ENCODE peak calls at places on chromosomes 11 and 22, in five cellular contexts. H, A, W, C and P are unnamed samples.

GRCh38 chr11:112128483-112129121 is 35.3 kb downstream of the IL18 start:
- DNase-seq in C (no peak), A (no peak), H (peak; percentile 91), W (no peak), P (peak; percentile 71)

GRCh38 chr22:37060801-37061610 is 9.5 kb downstream of the KCTD17 start:
- DNase-seq in C (no peak), W (no peak), A (no peak), H (peak; percentile 4), P (no peak)

GRCh38 chr11:64729851-64730382 is 6.9 kb upstream of the NRXN2 start:
- DNase-seq in W (no peak), A (no peak), C (no peak), H (no peak), P (no peak)

GRCh38 chr11:62444835-62445234 is 26.0 kb downstream of the SCGB1A1 start:
- DNase-seq in H (peak; percentile 28), W (no peak), A (no peak), C (no peak), P (no peak)

GRCh38 chr11:115155978-115156377 is 348.2 kb downstream of the CADM1 start:
- DNase-seq in C (no peak), H (no peak), A (no peak), W (no peak), P (no peak)

GRCh38 chr11:87719311-87720073 is 455.8 kb downstream of the RAB38 start:
- DNase-seq in C (no peak), W (no peak), H (no peak), A (no peak), P (no peak)

GRCh38 chr11:133950874-133951483 is 5.8 kb downstream of the IGSF9B start:
- DNase-seq in W (no peak), C (no peak), H (no peak), A (no peak), P (no peak)

GRCh38 chr11:66293352-66293751 is 1.7 kb downstream of the TMEM151A start:
- DNase-seq in W (no peak), C (no peak), A (no peak), H (no peak), P (no peak)

GRCh38 chr22:43118024-43118849 is 7.7 kb downstream of the BIK start:
- DNase-seq in A (no peak), H (no peak), W (no peak), C (no peak), P (no peak)

GRCh38 chr22:50486561-50487289 is at the start of gene MIOX:
- DNase-seq in H (peak; percentile 43), A (no peak), W (no peak), C (no peak), P (no peak)

GRCh38 chr11:117259417-117259816 is 26.9 kb downstream of the RNF214 start:
- DNase-seq in C (no peak), H (no peak), A (no peak), W (no peak), P (no peak)

GRCh38 chr11:8227156-8228152 is 36.2 kb downstream of the LMO1 start:
- DNase-seq in W (no peak), C (no peak), H (no peak), A (no peak), P (no peak)

GRCh38 chr11:78290293-78291176 is 101.8 kb downstream of the USP35 start:
- DNase-seq in A (no peak), W (no peak), H (peak; percentile 32), C (peak; percentile 47), P (no peak)

GRCh38 chr11:69430566-69430965 is 50.9 kb upstream of the LINC01488 start:
- DNase-seq in A (no peak), C (no peak), H (no peak), W (no peak), P (no peak)

GRCh38 chr11:27421819-27422494 is 50.6 kb downstream of the LGR4 start:
- DNase-seq in C (no peak), W (no peak), H (no peak), A (no peak), P (no peak)

GRCh38 chr22:47213571-47214230 is 451.3 kb downstream of the TBC1D22A start:
- DNase-seq in A (no peak), C (peak; percentile 56), W (no peak), H (peak; percentile 57), P (peak; percentile 9)

GRCh38 chr11:9002920-9003572 is 755 bp downstream of the NRIP3 start:
- DNase-seq in W (no peak), H (peak; percentile 49), C (no peak), A (no peak), P (no peak)

GRCh38 chr22:43293259-43293658 is 49.9 kb downstream of the SCUBE1 start:
- DNase-seq in A (no peak), H (peak; percentile 84), W (no peak), C (no peak), P (no peak)

GRCh38 chr11:10371926-10372641 is 67.2 kb downstream of the ADM start:
- DNase-seq in W (no peak), H (no peak), C (no peak), A (no peak), P (no peak)

GRCh38 chr11:33753304-33753703 is 17.1 kb upstream of the CD59 start:
- DNase-seq in A (no peak), W (no peak), C (no peak), H (no peak), P (no peak)

GRCh38 chr11:121650520-121651266 is 197.9 kb upstream of the SORL1-AS1 start:
- DNase-seq in C (peak; percentile 12), A (no peak), W (no peak), H (no peak), P (no peak)

GRCh38 chr11:44338721-44339529 is 29.0 kb upstream of the ALX4 start:
- DNase-seq in C (no peak), H (no peak), W (no peak), A (no peak), P (no peak)

GRCh38 chr11:118343981-118344521 is at the start of gene CD3G:
- DNase-seq in C (peak; percentile 86), A (no peak), H (no peak), W (no peak), P (no peak)

GRCh38 chr11:60164550-60165075 is 18.3 kb downstream of the MS4A6A start:
- DNase-seq in W (no peak), C (no peak), A (no peak), H (no peak), P (no peak)

GRCh38 chr22:41951898-41952474 is at the start of gene SMIM45:
- DNase-seq in A (no peak), C (no peak), W (peak; percentile 86), H (no peak), P (no peak)

GRCh38 chr11:12066056-12066798 is 44.2 kb upstream of the MICAL2 start:
- DNase-seq in W (no peak), C (no peak), H (peak; percentile 54), A (no peak), P (no peak)

GRCh38 chr11:14645247-14645912 is 1.8 kb downstream of the PDE3B start:
- DNase-seq in H (peak; percentile 66), C (peak; percentile 22), A (no peak), W (no peak), P (peak; percentile 26)

GRCh38 chr11:5690736-5691135 is 1.1 kb downstream of the TRIM22 start:
- DNase-seq in W (no peak), A (no peak), C (no peak), H (no peak), P (no peak)

GRCh38 chr11:133191931-133192330 is 340.4 kb downstream of the OPCML start:
- DNase-seq in W (no peak), A (no peak), C (no peak), H (no peak), P (no peak)

GRCh38 chr11:128503231-128503991 is 83.9 kb downstream of the ETS1 start:
- DNase-seq in H (no peak), A (no peak), C (peak; percentile 48), W (no peak), P (no peak)

GRCh38 chr11:73648629-73649046 is 2.3 kb downstream of the PLEKHB1 start:
- DNase-seq in W (peak; percentile 51), H (peak; percentile 59), A (no peak), C (no peak), P (no peak)

GRCh38 chr11:77127969-77128691 is at the start of gene MYO7A:
- DNase-seq in A (no peak), H (peak; percentile 99), C (no peak), W (peak; percentile 47), P (no peak)

GRCh38 chr11:8056810-8057463 is 24.1 kb upstream of the TUB start:
- DNase-seq in W (no peak), A (no peak), C (no peak), H (no peak), P (no peak)

GRCh38 chr11:119650251-119650650 is 78.7 kb downstream of the NECTIN1 start:
- DNase-seq in W (no peak), A (no peak), C (no peak), H (peak; percentile 33), P (no peak)